ENCODE peak calls at places on chromosomes 6 and 20, in four cellular contexts. N, C, I and T are unnamed samples.
A peak's percentile ranks its signal among the peaks of the same experiment; 100 is the strongest.

GRCh38 chr6:32668226-32668747 is 1.8 kb upstream of the HLA-DQB1 start:
- DNase-seq in N (peak; percentile 69), I (peak; percentile 39), C (peak; percentile 70), T (peak; percentile 26)

GRCh38 chr6:122666418-122666817 is 56.2 kb downstream of the PKIB start:
- DNase-seq in C (no peak), I (no peak), N (no peak), T (no peak)

GRCh38 chr6:32615885-32616532 is 21.2 kb upstream of the HLA-DQA1 start:
- DNase-seq in N (no peak), I (no peak), C (no peak), T (no peak)

GRCh38 chr20:4234128-4234527 is 218.8 kb upstream of the RNF24 start:
- DNase-seq in N (no peak), C (no peak), I (no peak), T (no peak)

GRCh38 chr6:95087394-95088097 is 489.8 kb upstream of the MANEA start:
- DNase-seq in I (no peak), C (no peak), N (no peak), T (no peak)

GRCh38 chr6:73636048-73636447 is 17.7 kb downstream of the SLC17A5 start:
- DNase-seq in C (no peak), N (no peak), I (no peak), T (no peak)

GRCh38 chr6:141443032-141443431 is 689.7 kb upstream of the GJE1 start:
- DNase-seq in C (no peak), N (no peak), I (no peak), T (no peak)

GRCh38 chr6:144796070-144796469 is 510.9 kb downstream of the UTRN start:
- DNase-seq in C (no peak), N (no peak), I (no peak), T (no peak)

GRCh38 chr6:66496659-66497058 is 789.6 kb upstream of the EYS start:
- DNase-seq in C (no peak), I (peak; percentile 10), N (no peak), T (no peak)

GRCh38 chr6:83908813-83909212 is 49.3 kb downstream of the CYB5R4 start:
- DNase-seq in I (no peak), C (no peak), N (no peak), T (no peak)

GRCh38 chr6:5744497-5744896 is 262.2 kb downstream of the NRN1 start:
- DNase-seq in C (no peak), N (no peak), I (no peak), T (no peak)

GRCh38 chr6:73612611-73613010 is 41.2 kb downstream of the SLC17A5 start:
- DNase-seq in C (no peak), I (no peak), N (no peak), T (no peak)

GRCh38 chr6:489001-489400 is 97.4 kb downstream of the IRF4 start:
- DNase-seq in C (no peak), N (no peak), I (no peak), T (no peak)

GRCh38 chr6:99138445-99138844 is 190.7 kb upstream of the FBXL4 start:
- DNase-seq in C (no peak), I (no peak), N (no peak), T (no peak)

GRCh38 chr6:25487012-25487411 is 165.0 kb upstream of the SCGN start:
- DNase-seq in I (no peak), N (no peak), C (no peak), T (no peak)

GRCh38 chr20:1324598-1325172 is 4.3 kb downstream of the SDCBP2 start:
- DNase-seq in I (no peak), C (no peak), N (no peak), T (no peak)

GRCh38 chr20:51801220-51801991 is 915 bp downstream of the SALL4 start:
- DNase-seq in C (no peak), N (peak; percentile 16), I (peak; percentile 71), T (no peak)